ENCODE peak calls at places on chromosomes 5 and 9, in six cellular contexts. One of them, this sample, is unnamed. For H3K4me1, the result is how much of the 10 kb centered on the place peaks cover.

GRCh38 chr5:120532835-120533234 is 68.7 kb downstream of the PRR16 start:
- DNase-seq in breast epithelium: no peak
- DNase-seq in cardiac muscle cell: peak
- DNase-seq in lower lobe of right lung: no peak
- DNase-seq in fibroblast of lung: no peak
- DNase-seq in stomach: no peak
- DNase-seq in this sample: no peak

GRCh38 chr9:136921307-136921706 is 23.2 kb downstream of the FBXW5 start:
- DNase-seq in breast epithelium: no peak
- DNase-seq in cardiac muscle cell: no peak
- DNase-seq in lower lobe of right lung: no peak
- DNase-seq in fibroblast of lung: no peak
- DNase-seq in stomach: no peak
- DNase-seq in this sample: no peak

GRCh38 chr9:130885422-130886375 is 10.9 kb downstream of the QRFP start:
- DNase-seq in breast epithelium: no peak
- DNase-seq in cardiac muscle cell: no peak
- DNase-seq in lower lobe of right lung: no peak
- DNase-seq in fibroblast of lung: no peak
- DNase-seq in stomach: no peak
- DNase-seq in this sample: peak

GRCh38 chr5:90944116-90944515 is 385.5 kb downstream of the ADGRV1 start:
- DNase-seq in breast epithelium: no peak
- DNase-seq in cardiac muscle cell: no peak
- DNase-seq in lower lobe of right lung: no peak
- DNase-seq in fibroblast of lung: no peak
- DNase-seq in stomach: no peak
- DNase-seq in this sample: no peak

GRCh38 chr5:14687023-14687665 is 22.6 kb downstream of the OTULIN start:
- DNase-seq in breast epithelium: no peak
- DNase-seq in cardiac muscle cell: no peak
- DNase-seq in lower lobe of right lung: no peak
- DNase-seq in fibroblast of lung: no peak
- DNase-seq in stomach: no peak
- DNase-seq in this sample: no peak

GRCh38 chr5:119269061-119269579 is 86.7 kb upstream of the TNFAIP8 start:
- DNase-seq in breast epithelium: no peak
- DNase-seq in cardiac muscle cell: peak
- DNase-seq in lower lobe of right lung: peak
- DNase-seq in fibroblast of lung: peak
- DNase-seq in stomach: peak
- DNase-seq in this sample: peak

GRCh38 chr5:95617057-95617456 is 2.8 kb upstream of the GPR150 start:
- DNase-seq in breast epithelium: no peak
- DNase-seq in cardiac muscle cell: no peak
- DNase-seq in lower lobe of right lung: no peak
- DNase-seq in fibroblast of lung: no peak
- DNase-seq in stomach: no peak
- DNase-seq in this sample: no peak

GRCh38 chr9:114616684-114617520 is 5.8 kb downstream of the TMEM268 start:
- DNase-seq in breast epithelium: peak
- DNase-seq in cardiac muscle cell: no peak
- DNase-seq in lower lobe of right lung: peak
- DNase-seq in fibroblast of lung: no peak
- DNase-seq in stomach: peak
- DNase-seq in this sample: peak

GRCh38 chr9:136603901-136604816 is 58.3 kb upstream of the NOTCH1 start:
- DNase-seq in breast epithelium: no peak
- DNase-seq in cardiac muscle cell: no peak
- DNase-seq in lower lobe of right lung: no peak
- DNase-seq in fibroblast of lung: no peak
- DNase-seq in stomach: no peak
- DNase-seq in this sample: peak

GRCh38 chr9:117218951-117219350 is 195.9 kb downstream of the ASTN2 start:
- DNase-seq in breast epithelium: no peak
- DNase-seq in cardiac muscle cell: no peak
- DNase-seq in lower lobe of right lung: no peak
- DNase-seq in fibroblast of lung: no peak
- DNase-seq in stomach: no peak
- DNase-seq in this sample: no peak

GRCh38 chr5:172707285-172708182 is 63.5 kb downstream of the DUSP1 start:
- DNase-seq in breast epithelium: no peak
- DNase-seq in cardiac muscle cell: peak
- DNase-seq in lower lobe of right lung: no peak
- DNase-seq in fibroblast of lung: peak
- DNase-seq in stomach: no peak
- DNase-seq in this sample: no peak

GRCh38 chr9:128818839-128819715 is 777 bp downstream of the ENDOG start:
- DNase-seq in breast epithelium: no peak
- DNase-seq in cardiac muscle cell: peak
- DNase-seq in lower lobe of right lung: peak
- DNase-seq in fibroblast of lung: no peak
- DNase-seq in stomach: peak
- DNase-seq in this sample: no peak

GRCh38 chr9:81609782-81610738 is 79.3 kb downstream of the TLE1 start:
- DNase-seq in breast epithelium: no peak
- DNase-seq in cardiac muscle cell: peak
- DNase-seq in lower lobe of right lung: no peak
- DNase-seq in fibroblast of lung: no peak
- DNase-seq in stomach: no peak
- DNase-seq in this sample: no peak

GRCh38 chr9:135394699-135395645 is 84.6 kb upstream of the PPP1R26 start:
- DNase-seq in breast epithelium: peak
- DNase-seq in cardiac muscle cell: no peak
- DNase-seq in lower lobe of right lung: no peak
- DNase-seq in fibroblast of lung: no peak
- DNase-seq in stomach: no peak
- DNase-seq in this sample: no peak

GRCh38 chr5:172622091-172623046 is 18.7 kb upstream of the NEURL1B start:
- DNase-seq in breast epithelium: peak
- DNase-seq in cardiac muscle cell: no peak
- DNase-seq in lower lobe of right lung: no peak
- DNase-seq in fibroblast of lung: no peak
- DNase-seq in stomach: no peak
- DNase-seq in this sample: no peak

GRCh38 chr9:107389617-107390071 is 99.9 kb downstream of the KLF4 start:
- DNase-seq in breast epithelium: peak
- DNase-seq in cardiac muscle cell: no peak
- DNase-seq in lower lobe of right lung: peak
- DNase-seq in fibroblast of lung: peak
- DNase-seq in stomach: peak
- DNase-seq in this sample: peak

GRCh38 chr5:1511037-1511436 is 12.7 kb downstream of the LPCAT1 start:
- DNase-seq in breast epithelium: no peak
- DNase-seq in cardiac muscle cell: no peak
- DNase-seq in lower lobe of right lung: no peak
- DNase-seq in fibroblast of lung: no peak
- DNase-seq in stomach: no peak
- DNase-seq in this sample: peak

GRCh38 chr5:148897842-148898241 is 71.4 kb downstream of the ADRB2 start:
- DNase-seq in breast epithelium: no peak
- DNase-seq in cardiac muscle cell: no peak
- DNase-seq in lower lobe of right lung: no peak
- DNase-seq in fibroblast of lung: peak
- DNase-seq in stomach: no peak
- DNase-seq in this sample: no peak

GRCh38 chr9:93648836-93649235 is 72.5 kb downstream of the PHF2 start:
- DNase-seq in breast epithelium: no peak
- DNase-seq in cardiac muscle cell: no peak
- DNase-seq in lower lobe of right lung: no peak
- DNase-seq in fibroblast of lung: no peak
- DNase-seq in stomach: peak
- DNase-seq in this sample: peak

GRCh38 chr9:87115790-87116189 is 168.5 kb upstream of the GAS1 start:
- DNase-seq in breast epithelium: no peak
- DNase-seq in cardiac muscle cell: no peak
- DNase-seq in lower lobe of right lung: no peak
- DNase-seq in fibroblast of lung: peak
- DNase-seq in stomach: no peak
- DNase-seq in this sample: no peak

GRCh38 chr9:121725008-121725795 is 73.8 kb downstream of the DAB2IP start:
- DNase-seq in breast epithelium: peak
- DNase-seq in cardiac muscle cell: peak
- DNase-seq in lower lobe of right lung: peak
- DNase-seq in fibroblast of lung: peak
- DNase-seq in stomach: peak
- DNase-seq in this sample: peak

GRCh38 chr5:8729437-8729836 is 816.4 kb downstream of the SEMA5A start:
- DNase-seq in breast epithelium: no peak
- DNase-seq in cardiac muscle cell: no peak
- DNase-seq in lower lobe of right lung: no peak
- DNase-seq in fibroblast of lung: peak
- DNase-seq in stomach: no peak
- DNase-seq in this sample: no peak

GRCh38 chr9:36935768-36936497 is 98.1 kb downstream of the PAX5 start:
- DNase-seq in breast epithelium: no peak
- DNase-seq in cardiac muscle cell: no peak
- DNase-seq in lower lobe of right lung: no peak
- DNase-seq in fibroblast of lung: no peak
- DNase-seq in stomach: peak
- DNase-seq in this sample: no peak

GRCh38 chr5:20420991-20421595 is 433.1 kb upstream of the CDH18 start:
- DNase-seq in breast epithelium: no peak
- DNase-seq in cardiac muscle cell: peak
- DNase-seq in lower lobe of right lung: no peak
- DNase-seq in fibroblast of lung: no peak
- DNase-seq in stomach: no peak
- DNase-seq in this sample: no peak

GRCh38 chr9:123360161-123361085 is 4.4 kb downstream of the CRB2 start:
- DNase-seq in breast epithelium: no peak
- DNase-seq in cardiac muscle cell: peak
- DNase-seq in lower lobe of right lung: peak
- DNase-seq in fibroblast of lung: peak
- DNase-seq in stomach: peak
- DNase-seq in this sample: peak

GRCh38 chr9:133953621-133953975 is 38.5 kb downstream of the VAV2 start:
- DNase-seq in breast epithelium: no peak
- DNase-seq in cardiac muscle cell: no peak
- DNase-seq in lower lobe of right lung: peak
- DNase-seq in fibroblast of lung: no peak
- DNase-seq in stomach: no peak
- DNase-seq in this sample: no peak
- TF ChIP-seq CTCF in breast epithelium: no peak
- TF ChIP-seq CTCF in cardiac muscle cell: no peak
- TF ChIP-seq CTCF in lower lobe of right lung: no peak
- TF ChIP-seq CTCF in fibroblast of lung: no peak
- TF ChIP-seq CTCF in stomach: no peak
- TF ChIP-seq CTCF in this sample: no peak

DNA sequence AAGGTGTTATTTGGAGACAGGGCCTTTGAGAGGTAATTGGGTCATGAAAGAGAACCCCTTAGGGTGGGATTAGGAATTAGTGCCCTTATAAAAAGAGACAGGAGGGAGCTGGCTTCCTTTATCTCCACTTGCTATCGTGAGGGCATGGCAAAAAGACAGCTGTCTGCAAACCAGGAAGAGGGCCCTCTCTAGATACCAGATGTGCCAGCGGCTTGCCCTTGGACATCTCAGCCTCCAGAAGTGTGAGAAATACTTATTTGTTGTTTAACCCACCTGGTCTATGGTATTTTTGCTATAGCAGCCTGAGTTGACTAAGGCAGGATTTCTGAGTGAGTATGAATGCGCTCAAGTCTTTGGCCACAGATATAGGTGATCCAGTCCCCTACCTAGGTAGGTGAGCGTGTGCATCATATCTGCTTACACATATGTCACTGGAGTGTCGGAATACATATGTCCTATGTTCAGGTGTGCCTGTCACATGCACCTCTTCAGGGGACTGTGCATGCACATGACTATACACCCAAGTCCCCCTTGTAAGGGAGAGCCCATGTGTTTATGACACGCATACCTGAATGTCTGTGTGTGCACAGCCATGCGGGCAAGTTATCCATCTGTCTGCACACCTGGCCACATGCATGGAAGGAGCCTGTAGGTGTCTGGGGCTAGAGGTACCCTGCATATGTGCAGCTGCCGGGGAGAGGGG is 817 bp upstream of the RGS14 start:
- DNase-seq in breast epithelium: no peak
- DNase-seq in cardiac muscle cell: no peak
- DNase-seq in lower lobe of right lung: no peak
- DNase-seq in fibroblast of lung: no peak
- DNase-seq in stomach: no peak
- DNase-seq in this sample: no peak
- H3K4me3 ChIP-seq in breast epithelium: no peak
- H3K4me3 ChIP-seq in cardiac muscle cell: no peak
- H3K4me3 ChIP-seq in lower lobe of right lung: no peak
- H3K4me3 ChIP-seq in fibroblast of lung: no peak
- H3K4me3 ChIP-seq in stomach: no peak
- H3K4me3 ChIP-seq in this sample: no peak

DNA sequence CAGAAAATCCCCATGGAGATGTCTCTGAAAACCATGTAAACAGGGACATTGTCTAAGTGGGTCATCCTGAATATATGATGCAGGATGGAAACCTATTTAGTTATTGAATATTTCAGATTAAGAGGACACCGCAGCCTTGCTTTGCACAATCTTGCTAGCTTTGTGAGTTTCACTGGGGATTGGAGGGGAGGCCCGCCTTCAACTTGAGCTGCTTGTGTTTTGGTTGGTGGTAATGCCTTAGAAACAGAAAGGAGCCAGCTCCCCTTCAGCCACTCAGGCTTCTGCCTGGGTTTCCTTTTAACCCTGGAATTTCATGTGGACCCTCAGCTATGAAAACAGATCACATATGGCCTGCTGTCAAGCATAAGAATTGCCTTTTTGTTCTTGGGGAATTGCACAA is 112.7 kb downstream of the C9orf152 start:
- DNase-seq in breast epithelium: no peak
- DNase-seq in cardiac muscle cell: no peak
- DNase-seq in lower lobe of right lung: no peak
- DNase-seq in fibroblast of lung: peak
- DNase-seq in stomach: no peak
- DNase-seq in this sample: no peak
- H3K4me1 ChIP-seq in breast epithelium: under half
- H3K4me1 ChIP-seq in cardiac muscle cell: under half
- H3K4me1 ChIP-seq in lower lobe of right lung: under half
- H3K4me1 ChIP-seq in fibroblast of lung: under half
- H3K4me1 ChIP-seq in stomach: under half
- H3K4me1 ChIP-seq in this sample: under half

GRCh38 chr5:177554474-177555111 is at the start of gene FAM193B:
- DNase-seq in breast epithelium: peak
- DNase-seq in cardiac muscle cell: peak
- DNase-seq in lower lobe of right lung: peak
- DNase-seq in fibroblast of lung: peak
- DNase-seq in stomach: peak
- DNase-seq in this sample: peak

GRCh38 chr5:177555228-177555627 is 865 bp upstream of the FAM193B start:
- DNase-seq in breast epithelium: no peak
- DNase-seq in cardiac muscle cell: no peak
- DNase-seq in lower lobe of right lung: no peak
- DNase-seq in fibroblast of lung: no peak
- DNase-seq in stomach: no peak
- DNase-seq in this sample: no peak

GRCh38 chr5:177553671-177554429 is 513 bp downstream of the FAM193B start:
- DNase-seq in breast epithelium: peak
- DNase-seq in cardiac muscle cell: peak
- DNase-seq in lower lobe of right lung: peak
- DNase-seq in fibroblast of lung: no peak
- DNase-seq in stomach: peak
- DNase-seq in this sample: peak

GRCh38 chr5:177555665-177556064 is 1.3 kb upstream of the FAM193B start:
- DNase-seq in breast epithelium: no peak
- DNase-seq in cardiac muscle cell: no peak
- DNase-seq in lower lobe of right lung: no peak
- DNase-seq in fibroblast of lung: no peak
- DNase-seq in stomach: no peak
- DNase-seq in this sample: no peak

GRCh38 chr5:177552839-177553455 is 1.4 kb downstream of the FAM193B start:
- DNase-seq in breast epithelium: no peak
- DNase-seq in cardiac muscle cell: no peak
- DNase-seq in lower lobe of right lung: no peak
- DNase-seq in fibroblast of lung: peak
- DNase-seq in stomach: no peak
- DNase-seq in this sample: no peak
- TF ChIP-seq CTCF in breast epithelium: no peak
- TF ChIP-seq CTCF in cardiac muscle cell: no peak
- TF ChIP-seq CTCF in lower lobe of right lung: no peak
- TF ChIP-seq CTCF in fibroblast of lung: peak
- TF ChIP-seq CTCF in stomach: no peak
- TF ChIP-seq CTCF in this sample: no peak